ENCODE peak calls at places on chromosome 20, in seven cellular contexts. One of them, this sample, is unnamed.

GRCh38 chr20:23161968-23162696 is 76.0 kb upstream of the CD93 start:
- DNase-seq in heart left ventricle: peak; percentile 86
- DNase-seq in ovary: no peak
- DNase-seq in A549: no peak
- DNase-seq in transverse colon: peak; percentile 93
- DNase-seq in tibial nerve: peak; percentile 76
- DNase-seq in body of pancreas: peak; percentile 53
- DNase-seq in this sample: peak; percentile 73

GRCh38 chr20:4134861-4135379 is 119.6 kb upstream of the RNF24 start:
- DNase-seq in A549: no peak
- DNase-seq in ovary: no peak
- DNase-seq in heart left ventricle: no peak
- DNase-seq in body of pancreas: no peak
- DNase-seq in tibial nerve: no peak
- DNase-seq in transverse colon: peak; percentile 67
- DNase-seq in this sample: no peak

GRCh38 chr20:48745330-48745729 is 82.5 kb downstream of the PREX1 start:
- DNase-seq in body of pancreas: no peak
- DNase-seq in tibial nerve: no peak
- DNase-seq in transverse colon: no peak
- DNase-seq in heart left ventricle: no peak
- DNase-seq in ovary: no peak
- DNase-seq in A549: peak; percentile 15
- DNase-seq in this sample: no peak

GRCh38 chr20:43925786-43926185 is 11.1 kb downstream of the TOX2 start:
- DNase-seq in transverse colon: peak; percentile 40
- DNase-seq in heart left ventricle: no peak
- DNase-seq in ovary: no peak
- DNase-seq in A549: no peak
- DNase-seq in body of pancreas: no peak
- DNase-seq in tibial nerve: no peak
- DNase-seq in this sample: no peak

GRCh38 chr20:25470045-25470444 is 62.6 kb downstream of the GINS1 start:
- DNase-seq in A549: no peak
- DNase-seq in transverse colon: peak; percentile 49
- DNase-seq in body of pancreas: peak; percentile 55
- DNase-seq in ovary: no peak
- DNase-seq in heart left ventricle: peak; percentile 13
- DNase-seq in tibial nerve: no peak
- DNase-seq in this sample: no peak

GRCh38 chr20:58241766-58242465 is 13.5 kb upstream of the ANKRD60 start:
- DNase-seq in tibial nerve: no peak
- DNase-seq in body of pancreas: no peak
- DNase-seq in A549: no peak
- DNase-seq in transverse colon: no peak
- DNase-seq in ovary: no peak
- DNase-seq in heart left ventricle: no peak
- DNase-seq in this sample: no peak

GRCh38 chr20:58086763-58087566 is 141.5 kb downstream of the ANKRD60 start:
- DNase-seq in body of pancreas: peak; percentile 20
- DNase-seq in heart left ventricle: no peak
- DNase-seq in tibial nerve: no peak
- DNase-seq in A549: peak; percentile 56
- DNase-seq in transverse colon: peak; percentile 48
- DNase-seq in ovary: no peak
- DNase-seq in this sample: peak; percentile 59

GRCh38 chr20:44069203-44069931 is 117.6 kb downstream of the JPH2 start:
- DNase-seq in A549: no peak
- DNase-seq in tibial nerve: no peak
- DNase-seq in ovary: no peak
- DNase-seq in body of pancreas: no peak
- DNase-seq in transverse colon: peak; percentile 59
- DNase-seq in heart left ventricle: no peak
- DNase-seq in this sample: no peak

GRCh38 chr20:62956387-62957135 is 4.1 kb downstream of the SLC17A9 start:
- DNase-seq in transverse colon: no peak
- DNase-seq in A549: no peak
- DNase-seq in body of pancreas: no peak
- DNase-seq in tibial nerve: no peak
- DNase-seq in heart left ventricle: no peak
- DNase-seq in ovary: no peak
- DNase-seq in this sample: no peak

GRCh38 chr20:62225026-62225425 is 4.9 kb upstream of the HRH3 start:
- DNase-seq in heart left ventricle: no peak
- DNase-seq in ovary: no peak
- DNase-seq in transverse colon: no peak
- DNase-seq in body of pancreas: no peak
- DNase-seq in tibial nerve: no peak
- DNase-seq in A549: no peak
- DNase-seq in this sample: no peak

GRCh38 chr20:41392871-41393704 is 26.5 kb upstream of the EMILIN3 start:
- DNase-seq in A549: no peak
- DNase-seq in ovary: peak; percentile 79
- DNase-seq in body of pancreas: no peak
- DNase-seq in heart left ventricle: peak; percentile 83
- DNase-seq in transverse colon: no peak
- DNase-seq in tibial nerve: peak; percentile 81
- DNase-seq in this sample: peak; percentile 36

GRCh38 chr20:3250091-3250504 is 11.1 kb upstream of the SLC4A11 start:
- DNase-seq in ovary: no peak
- DNase-seq in body of pancreas: no peak
- DNase-seq in transverse colon: no peak
- DNase-seq in A549: peak; percentile 77
- DNase-seq in tibial nerve: no peak
- DNase-seq in heart left ventricle: no peak
- DNase-seq in this sample: peak; percentile 58

GRCh38 chr20:60034231-60035110 is 76.2 kb downstream of the CDH26 start:
- DNase-seq in ovary: no peak
- DNase-seq in heart left ventricle: peak; percentile 72
- DNase-seq in transverse colon: no peak
- DNase-seq in tibial nerve: no peak
- DNase-seq in body of pancreas: no peak
- DNase-seq in A549: no peak
- DNase-seq in this sample: peak; percentile 40

GRCh38 chr20:59933849-59934585 is 580 bp upstream of the SYCP2 start:
- DNase-seq in heart left ventricle: peak; percentile 92
- DNase-seq in body of pancreas: peak; percentile 84
- DNase-seq in ovary: peak; percentile 81
- DNase-seq in transverse colon: peak; percentile 82
- DNase-seq in A549: peak; percentile 82
- DNase-seq in tibial nerve: peak; percentile 62
- DNase-seq in this sample: peak; percentile 76

GRCh38 chr20:62350098-62350628 is 16.9 kb downstream of the LAMA5 start:
- DNase-seq in transverse colon: peak; percentile 68
- DNase-seq in A549: peak; percentile 52
- DNase-seq in tibial nerve: no peak
- DNase-seq in ovary: peak; percentile 17
- DNase-seq in heart left ventricle: peak; percentile 56
- DNase-seq in body of pancreas: no peak
- DNase-seq in this sample: no peak

GRCh38 chr20:38304845-38305447 is 990 bp downstream of the BPI start:
- DNase-seq in transverse colon: no peak
- DNase-seq in A549: peak; percentile 50
- DNase-seq in body of pancreas: no peak
- DNase-seq in tibial nerve: no peak
- DNase-seq in heart left ventricle: no peak
- DNase-seq in ovary: no peak
- DNase-seq in this sample: peak; percentile 36

GRCh38 chr20:48538058-48538825 is 289.6 kb downstream of the PREX1 start:
- DNase-seq in heart left ventricle: no peak
- DNase-seq in tibial nerve: no peak
- DNase-seq in body of pancreas: peak; percentile 29
- DNase-seq in transverse colon: no peak
- DNase-seq in ovary: no peak
- DNase-seq in A549: peak; percentile 51
- DNase-seq in this sample: no peak

GRCh38 chr20:62921119-62921687 is 5.1 kb downstream of the DIDO1 start:
- DNase-seq in tibial nerve: no peak
- DNase-seq in transverse colon: peak; percentile 54
- DNase-seq in heart left ventricle: no peak
- DNase-seq in body of pancreas: peak; percentile 48
- DNase-seq in A549: peak; percentile 82
- DNase-seq in ovary: no peak
- DNase-seq in this sample: peak; percentile 78

GRCh38 chr20:3670511-3670910 is 7.3 kb upstream of the GFRA4 start:
- DNase-seq in heart left ventricle: peak; percentile 40
- DNase-seq in ovary: no peak
- DNase-seq in A549: no peak
- DNase-seq in body of pancreas: no peak
- DNase-seq in transverse colon: no peak
- DNase-seq in tibial nerve: no peak
- DNase-seq in this sample: no peak

GRCh38 chr20:2699775-2700413 is 7.3 kb downstream of the EBF4 start:
- DNase-seq in tibial nerve: no peak
- DNase-seq in ovary: no peak
- DNase-seq in body of pancreas: no peak
- DNase-seq in A549: no peak
- DNase-seq in transverse colon: no peak
- DNase-seq in heart left ventricle: no peak
- DNase-seq in this sample: no peak

GRCh38 chr20:47154089-47154488 is 202.4 kb downstream of the ZMYND8 start:
- DNase-seq in transverse colon: no peak
- DNase-seq in heart left ventricle: no peak
- DNase-seq in tibial nerve: no peak
- DNase-seq in body of pancreas: no peak
- DNase-seq in A549: no peak
- DNase-seq in ovary: no peak
- DNase-seq in this sample: no peak

GRCh38 chr20:15143478-15143877 is 806.1 kb upstream of the FLRT3 start:
- DNase-seq in heart left ventricle: no peak
- DNase-seq in A549: no peak
- DNase-seq in ovary: no peak
- DNase-seq in tibial nerve: no peak
- DNase-seq in body of pancreas: no peak
- DNase-seq in transverse colon: no peak
- DNase-seq in this sample: no peak

GRCh38 chr20:46999821-47000465 is 105.3 kb downstream of the EYA2 start:
- DNase-seq in A549: no peak
- DNase-seq in tibial nerve: no peak
- DNase-seq in body of pancreas: no peak
- DNase-seq in transverse colon: no peak
- DNase-seq in ovary: no peak
- DNase-seq in heart left ventricle: no peak
- DNase-seq in this sample: no peak

GRCh38 chr20:36796117-36796516 is 22.6 kb upstream of the DSN1 start:
- DNase-seq in A549: no peak
- DNase-seq in transverse colon: no peak
- DNase-seq in tibial nerve: no peak
- DNase-seq in body of pancreas: no peak
- DNase-seq in ovary: no peak
- DNase-seq in heart left ventricle: no peak
- DNase-seq in this sample: peak; percentile 53

GRCh38 chr20:46964299-46965123 is 69.9 kb downstream of the EYA2 start:
- DNase-seq in body of pancreas: no peak
- DNase-seq in ovary: no peak
- DNase-seq in transverse colon: no peak
- DNase-seq in tibial nerve: no peak
- DNase-seq in A549: no peak
- DNase-seq in heart left ventricle: no peak
- DNase-seq in this sample: no peak

GRCh38 chr20:32457476-32457986 is 99.4 kb downstream of the ASXL1 start:
- DNase-seq in transverse colon: no peak
- DNase-seq in tibial nerve: no peak
- DNase-seq in A549: peak; percentile 97
- DNase-seq in ovary: peak; percentile 73
- DNase-seq in heart left ventricle: peak; percentile 75
- DNase-seq in body of pancreas: peak; percentile 72
- DNase-seq in this sample: peak; percentile 84

GRCh38 chr20:54207053-54207742 is 689 bp upstream of the PFDN4 start:
- DNase-seq in transverse colon: no peak
- DNase-seq in body of pancreas: no peak
- DNase-seq in ovary: no peak
- DNase-seq in tibial nerve: no peak
- DNase-seq in A549: no peak
- DNase-seq in heart left ventricle: no peak
- DNase-seq in this sample: no peak
- H3K27ac ChIP-seq in transverse colon: peak overlapping the region; percentile 92
- H3K27ac ChIP-seq in body of pancreas: no peak overlapping the region
- H3K27ac ChIP-seq in ovary: no peak overlapping the region
- H3K27ac ChIP-seq in tibial nerve: peak overlapping the region; percentile 90
- H3K27ac ChIP-seq in A549: peak overlapping the region; percentile 97
- H3K27ac ChIP-seq in heart left ventricle: peak overlapping the region; percentile 98
- H3K27ac ChIP-seq in this sample: peak overlapping the region; percentile 97

GRCh38 chr20:64238851-64239387 is 16.6 kb upstream of the PCMTD2 start:
- DNase-seq in heart left ventricle: peak; percentile 47
- DNase-seq in body of pancreas: no peak
- DNase-seq in A549: no peak
- DNase-seq in ovary: no peak
- DNase-seq in tibial nerve: no peak
- DNase-seq in transverse colon: no peak
- DNase-seq in this sample: no peak
- TF ChIP-seq POLR2A in heart left ventricle: no peak
- TF ChIP-seq POLR2A in body of pancreas: no peak
- TF ChIP-seq POLR2A in A549: no peak
- TF ChIP-seq POLR2A in ovary: no peak
- TF ChIP-seq POLR2A in tibial nerve: no peak
- TF ChIP-seq POLR2A in transverse colon: no peak
- TF ChIP-seq POLR2A in this sample: no peak

DNA sequence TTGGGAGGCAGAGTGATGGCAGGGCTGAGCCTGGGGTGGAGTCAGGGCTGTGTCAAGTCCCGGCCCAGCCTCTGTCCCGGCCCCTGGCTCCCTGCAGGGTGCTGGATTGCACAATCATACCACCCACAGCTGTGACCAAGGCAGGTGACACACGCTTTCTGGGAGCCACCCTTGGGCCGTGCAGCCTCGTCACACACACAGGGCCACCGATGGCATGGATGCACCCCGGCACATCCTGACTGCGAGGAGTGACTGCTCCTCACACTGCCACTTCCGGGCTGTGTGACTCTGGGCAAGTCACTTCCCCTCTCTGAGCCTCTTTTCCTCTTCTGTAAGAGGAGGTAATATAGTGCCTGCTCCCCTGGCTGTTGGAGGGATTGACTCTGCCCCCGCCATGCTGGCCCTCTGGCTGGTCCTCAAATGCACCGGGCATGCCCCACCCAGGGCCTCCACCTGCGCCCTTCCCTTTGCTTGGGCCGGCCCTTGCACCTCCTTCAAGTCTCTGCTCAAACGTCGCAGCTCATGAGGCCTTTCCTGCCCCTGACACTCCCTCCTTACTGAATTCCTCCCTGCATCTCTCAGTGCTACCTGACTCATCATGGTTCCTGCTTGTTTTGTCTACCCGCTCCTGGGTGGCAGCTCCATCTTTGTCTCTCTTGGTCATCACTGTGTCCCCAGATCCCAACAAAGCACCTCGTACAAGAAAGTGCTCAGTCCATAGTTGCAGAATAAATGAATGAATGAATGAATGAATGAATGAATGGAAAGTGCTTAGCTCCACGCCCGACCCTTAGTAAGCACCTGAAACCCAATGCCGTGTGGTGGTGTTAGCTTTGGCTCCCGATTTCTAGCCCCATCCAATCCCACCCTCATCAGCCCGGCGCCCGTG is 93.5 kb downstream of the CEBPB start:
- DNase-seq in A549: peak; percentile 61
- DNase-seq in ovary: peak; percentile 64
- DNase-seq in transverse colon: peak; percentile 48
- DNase-seq in body of pancreas: peak; percentile 69
- DNase-seq in heart left ventricle: peak; percentile 72
- DNase-seq in tibial nerve: no peak
- DNase-seq in this sample: peak; percentile 85
- H3K27ac ChIP-seq in A549: peak overlapping the region; percentile 96
- H3K27ac ChIP-seq in ovary: peak overlapping the region; percentile 95
- H3K27ac ChIP-seq in transverse colon: peak overlapping the region; percentile 71
- H3K27ac ChIP-seq in body of pancreas: no peak overlapping the region
- H3K27ac ChIP-seq in heart left ventricle: peak overlapping the region; percentile 56
- H3K27ac ChIP-seq in tibial nerve: peak overlapping the region; percentile 75
- H3K27ac ChIP-seq in this sample: peak overlapping the region; percentile 98

GRCh38 chr20:10724774-10725173 is 51.0 kb upstream of the JAG1 start:
- DNase-seq in tibial nerve: no peak
- DNase-seq in A549: no peak
- DNase-seq in body of pancreas: no peak
- DNase-seq in ovary: no peak
- DNase-seq in heart left ventricle: no peak
- DNase-seq in transverse colon: no peak
- DNase-seq in this sample: no peak
- TF ChIP-seq POLR2A in tibial nerve: no peak
- TF ChIP-seq POLR2A in A549: no peak
- TF ChIP-seq POLR2A in body of pancreas: no peak
- TF ChIP-seq POLR2A in ovary: no peak
- TF ChIP-seq POLR2A in heart left ventricle: no peak
- TF ChIP-seq POLR2A in transverse colon: no peak
- TF ChIP-seq POLR2A in this sample: no peak